ENCODE peak calls at places on chromosome 4, in nine cellular contexts. E is choroid plexus epithelial cell, N is endothelial cell, B is fibroblast of villous mesenchyme, X is astrocyte, I is K562, R is IMR-90, J is colonic mucosa, C is Calu3. T is an unnamed sample.

GRCh38 chr4:82801910-82802521 is 3.4 kb upstream of the SCD5 start:
- DNase-seq in C (peak; percentile 37), E (peak; percentile 72), X (peak; percentile 22), N (no peak), R (peak; percentile 51), J (no peak), I (no peak), B (peak; percentile 43), T (no peak)

GRCh38 chr4:8886625-8887406 is 15.2 kb upstream of the HMX1 start:
- DNase-seq in J (no peak), C (no peak), E (no peak), B (no peak), I (peak; percentile 60), R (no peak), X (no peak), N (no peak), T (no peak)

GRCh38 chr4:5928241-5928640 is 35.4 kb upstream of the CRMP1 start:
- DNase-seq in C (no peak), J (no peak), X (no peak), E (peak; percentile 3), N (no peak), I (no peak), B (no peak), R (no peak), T (no peak)

GRCh38 chr4:142404191-142404611 is 441.9 kb downstream of the INPP4B start:
- DNase-seq in E (peak; percentile 77), B (peak; percentile 56), I (no peak), N (no peak), J (no peak), X (peak; percentile 83), C (no peak), R (peak; percentile 72), T (peak; percentile 78)

GRCh38 chr4:182042945-182043344 is 200.3 kb upstream of the TENM3 start:
- DNase-seq in B (no peak), C (no peak), J (no peak), R (no peak), X (no peak), E (no peak), N (no peak), I (no peak), T (peak; percentile 56)

GRCh38 chr4:59179372-59179771 is 2020.8 kb upstream of the ADGRL3 start:
- DNase-seq in X (no peak), R (no peak), C (no peak), I (no peak), N (no peak), J (no peak), B (no peak), E (no peak), T (no peak)

GRCh38 chr4:148079945-148080344 is 348.1 kb downstream of the ARHGAP10 start:
- DNase-seq in B (no peak), N (no peak), X (no peak), R (no peak), I (no peak), C (no peak), J (no peak), E (no peak), T (no peak)

GRCh38 chr4:184100297-184100885 is 117.3 kb downstream of the ENPP6 start:
- DNase-seq in N (peak; percentile 66), X (no peak), J (peak; percentile 60), R (peak; percentile 26), C (no peak), B (peak; percentile 30), E (peak; percentile 14), I (peak; percentile 71), T (no peak)

GRCh38 chr4:26069218-26069617 is 155.2 kb downstream of the SMIM20 start:
- DNase-seq in B (peak; percentile 52), X (peak; percentile 27), C (no peak), N (peak; percentile 16), E (peak; percentile 70), R (peak; percentile 47), I (peak; percentile 45), J (no peak), T (peak; percentile 11)

GRCh38 chr4:186144180-186144579 is 39.7 kb downstream of the FAM149A start:
- DNase-seq in X (peak; percentile 52), R (peak; percentile 21), B (peak; percentile 29), J (peak; percentile 27), C (peak; percentile 48), I (no peak), N (peak; percentile 31), E (peak; percentile 62), T (no peak)

GRCh38 chr4:183798921-183799307 is 106.2 kb upstream of the STOX2 start:
- DNase-seq in I (no peak), C (no peak), B (no peak), J (no peak), R (no peak), X (no peak), E (no peak), N (no peak), T (no peak)

GRCh38 chr4:86387013-86387412 is 27.2 kb upstream of the MAPK10 start:
- DNase-seq in C (no peak), X (no peak), N (no peak), B (no peak), J (no peak), R (no peak), I (no peak), E (no peak), T (no peak)

GRCh38 chr4:754221-755120 is 48.8 kb downstream of the PCGF3 start:
- DNase-seq in J (no peak), X (no peak), I (no peak), R (no peak), E (no peak), B (no peak), N (no peak), C (no peak), T (no peak)

GRCh38 chr4:78788005-78788889 is 12.1 kb downstream of the BMP2K start:
- DNase-seq in C (no peak), X (peak; percentile 49), R (peak; percentile 33), N (no peak), I (no peak), B (no peak), J (no peak), E (no peak), T (no peak)

GRCh38 chr4:46889410-46889809 is 19.6 kb downstream of the COX7B2 start:
- DNase-seq in B (no peak), N (no peak), J (no peak), R (no peak), X (no peak), I (no peak), E (no peak), C (no peak), T (no peak)

GRCh38 chr4:46886711-46887110 is 22.3 kb downstream of the COX7B2 start:
- DNase-seq in R (peak; percentile 39), J (no peak), X (peak; percentile 4), B (peak; percentile 0), I (no peak), N (no peak), C (no peak), E (peak; percentile 70), T (no peak)
- TF ChIP-seq CTCF in R (peak; percentile 55), J (no peak), X (peak; percentile 43), B (no peak), I (no peak), N (no peak), C (peak; percentile 17), E (peak; percentile 60), T (peak; percentile 54)

DNA sequence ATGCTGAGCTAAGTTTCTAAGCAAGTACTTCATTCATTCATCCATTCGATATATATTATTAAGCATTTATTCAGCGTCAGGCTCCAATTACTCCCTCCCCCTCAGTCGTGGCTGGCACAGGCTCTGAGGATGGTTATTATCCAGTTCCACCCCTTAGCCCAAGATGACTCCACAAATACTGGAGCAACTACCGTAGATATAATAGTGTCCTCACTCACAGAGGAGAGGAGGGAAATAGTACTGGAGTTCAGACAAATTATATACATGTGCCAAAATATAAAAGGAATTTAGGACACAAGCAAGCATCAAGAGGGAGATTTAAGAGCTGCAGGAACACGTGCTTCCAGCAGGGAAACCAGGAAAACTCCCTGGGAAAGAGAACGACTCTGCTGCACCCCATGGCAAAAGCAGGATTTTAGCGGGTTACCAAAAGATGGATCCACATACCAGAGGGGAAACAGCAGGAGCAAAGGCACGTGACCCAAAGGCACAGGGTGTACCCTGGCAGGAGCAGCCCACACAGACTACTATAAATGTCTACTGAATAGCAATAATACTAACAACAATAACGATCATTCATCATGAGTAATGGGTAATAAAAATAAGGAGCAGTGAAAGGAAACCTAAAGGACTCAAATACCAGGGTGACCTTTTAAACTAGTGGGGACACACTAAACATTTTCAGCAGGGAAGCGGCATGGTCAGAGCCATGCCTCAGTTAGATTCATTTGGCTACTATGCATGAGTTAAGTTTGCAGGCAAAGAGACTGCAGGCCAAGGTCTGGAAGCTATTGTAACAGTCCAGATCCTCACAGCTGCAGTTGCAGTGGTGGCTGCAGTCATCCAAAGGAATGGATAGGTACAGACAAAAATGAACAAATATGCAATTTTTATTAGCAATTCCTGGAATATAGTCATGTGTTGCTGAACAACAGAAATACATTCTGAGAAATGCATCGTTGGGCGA is 153.7 kb downstream of the APBB2 start:
- DNase-seq in R (no peak), X (no peak), N (no peak), B (peak; percentile 42), E (no peak), J (no peak), I (no peak), C (no peak), T (peak; percentile 17)
- TF ChIP-seq CTCF in R (no peak), X (no peak), N (no peak), B (no peak), E (peak; percentile 7), J (no peak), I (no peak), C (no peak), T (peak; percentile 38)

GRCh38 chr4:2083116-2083825 is 24.1 kb downstream of the NAT8L start:
- DNase-seq in X (no peak), N (no peak), C (no peak), E (no peak), J (peak; percentile 6), I (no peak), B (peak; percentile 5), R (no peak), T (no peak)

GRCh38 chr4:2084316-2084715 is 25.2 kb downstream of the NAT8L start:
- DNase-seq in I (no peak), B (no peak), E (no peak), R (peak; percentile 2), N (no peak), X (no peak), C (no peak), J (peak; percentile 7), T (no peak)

GRCh38 chr4:2082627-2083026 is 23.5 kb downstream of the NAT8L start:
- DNase-seq in J (no peak), C (no peak), N (peak; percentile 1), E (no peak), R (no peak), I (no peak), B (no peak), X (no peak), T (no peak)

GRCh38 chr4:2082118-2082517 is 23.0 kb downstream of the NAT8L start:
- DNase-seq in X (no peak), R (no peak), I (no peak), B (no peak), J (peak; percentile 4), N (peak; percentile 1), C (no peak), E (no peak), T (no peak)

GRCh38 chr4:2083826-2084160 is 24.7 kb downstream of the NAT8L start:
- DNase-seq in X (no peak), R (no peak), B (no peak), N (no peak), J (peak; percentile 4), I (no peak), E (no peak), C (no peak), T (no peak)
- TF ChIP-seq CTCF in X (no peak), R (no peak), B (no peak), N (no peak), J (no peak), I (no peak), E (no peak), C (no peak), T (no peak)

GRCh38 chr4:113781439-113782040 is 20.0 kb upstream of the CAMK2D start:
- DNase-seq in R (peak; percentile 55), J (no peak), C (no peak), N (no peak), E (peak; percentile 70), I (no peak), X (no peak), B (peak; percentile 42), T (no peak)
- TF ChIP-seq CTCF in R (peak; percentile 66), J (peak; percentile 55), C (peak; percentile 48), N (peak; percentile 90), E (peak; percentile 63), I (peak; percentile 18), X (peak; percentile 62), B (peak; percentile 71), T (peak; percentile 91)